ENCODE peak calls at places on chromosomes 7 and 10, in nine cellular contexts. R is NCI-H1105; K is stimulated activated CD4-positive, alpha-beta T cell treated with anti-CD3 and anti-CD28 coated beads, Interleukin-1b, Interleukin-23, amount 100 ng/mL, for 4 hours; J is putamen; P is activated naive CD8-positive, alpha-beta T cell treated with anti-CD3 and anti-CD28 coated beads for 36 hours; S is activated CD4-positive, CD25-positive, alpha-beta regulatory T cell; F is NCI-H2081; B is activated CD4-positive, alpha-beta T cell treated with anti-CD3 and anti-CD28 coated beads for 36 hours; Z is progenitor cell of endocrine pancreas. A is an unnamed sample.

GRCh38 chr7:2444476-2444875 is 31.7 kb downstream of the GRIFIN start:
- DNase-seq in R (no peak), K (no peak), J (no peak), P (no peak), S (no peak), F (no peak), B (no peak), Z (no peak), A (no peak)

GRCh38 chr7:82665966-82666507 is 222.5 kb upstream of the CACNA2D1 start:
- DNase-seq in R (no peak), K (no peak), J (no peak), P (no peak), S (no peak), F (no peak), B (no peak), Z (no peak), A (no peak)

GRCh38 chr10:33010132-33011037 is 52.4 kb upstream of the ITGB1 start:
- DNase-seq in R (no peak), K (no peak), J (no peak), P (no peak), S (no peak), F (peak; percentile 4), B (peak; percentile 33), Z (no peak), A (peak; percentile 87)

GRCh38 chr7:100127866-100128601 is 1.3 kb downstream of the MBLAC1 start:
- DNase-seq in R (no peak), K (no peak), J (no peak), P (peak; percentile 26), S (no peak), F (no peak), B (peak; percentile 58), Z (no peak), A (no peak)

GRCh38 chr10:5760462-5760861 is 52.8 kb downstream of the GDI2 start:
- DNase-seq in R (no peak), K (no peak), J (no peak), P (no peak), S (no peak), F (no peak), B (no peak), Z (no peak), A (no peak)

GRCh38 chr10:64601298-64601697 is 1080.1 kb downstream of the REEP3 start:
- DNase-seq in R (no peak), K (no peak), J (no peak), P (no peak), S (no peak), F (no peak), B (no peak), Z (no peak), A (no peak)

GRCh38 chr7:56287429-56288138 is 171.4 kb upstream of the NUPR2 start:
- DNase-seq in R (peak; percentile 32), K (no peak), J (no peak), P (peak; percentile 1), S (no peak), F (no peak), B (peak; percentile 35), Z (no peak), A (peak; percentile 5)

GRCh38 chr10:31051703-31052102 is 20.0 kb upstream of the ZNF438 start:
- DNase-seq in R (no peak), K (no peak), J (no peak), P (no peak), S (no peak), F (no peak), B (no peak), Z (no peak), A (peak; percentile 60)

GRCh38 chr10:47423476-47423875 is 39.4 kb upstream of the ZNF488 start:
- DNase-seq in R (no peak), K (no peak), J (no peak), P (no peak), S (no peak), F (no peak), B (no peak), Z (no peak), A (peak; percentile 44)

GRCh38 chr10:14859775-14860174 is 18.9 kb upstream of the SUV39H2 start:
- DNase-seq in R (no peak), K (no peak), J (no peak), P (no peak), S (no peak), F (no peak), B (no peak), Z (no peak), A (no peak)

GRCh38 chr7:50832744-50833143 is 50.0 kb upstream of the GRB10 start:
- DNase-seq in R (no peak), K (no peak), J (no peak), P (peak; percentile 23), S (no peak), F (no peak), B (peak; percentile 54), Z (no peak), A (peak; percentile 94)